ENCODE peak calls at places on chromosome 4, in seven cellular contexts. I, Y, D, X, V, S and N are unnamed samples.

GRCh38 chr4:161828061-161828460 is 335.7 kb downstream of the FSTL5 start:
- DNase-seq in I (no peak), Y (no peak), D (no peak), X (no peak), V (no peak), S (no peak), N (peak; percentile 14)

GRCh38 chr4:127747883-127748282 is 17.7 kb downstream of the SLC25A31 start:
- DNase-seq in I (no peak), Y (no peak), D (no peak), X (no peak), V (no peak), S (no peak), N (no peak)

GRCh38 chr4:62093735-62094134 is 893.6 kb downstream of the ADGRL3 start:
- DNase-seq in I (no peak), Y (no peak), D (no peak), X (no peak), V (no peak), S (no peak), N (no peak)

GRCh38 chr4:152991361-152991760 is 55.2 kb downstream of the FHDC1 start:
- DNase-seq in I (no peak), Y (no peak), D (no peak), X (no peak), V (no peak), S (no peak), N (no peak)

GRCh38 chr4:84179413-84179812 is 319.7 kb downstream of the NKX6-1 start:
- DNase-seq in I (no peak), Y (no peak), D (no peak), X (no peak), V (no peak), S (no peak), N (no peak)

GRCh38 chr4:79977131-79977840 is 95.7 kb downstream of the ANTXR2 start:
- DNase-seq in I (no peak), Y (no peak), D (no peak), X (no peak), V (no peak), S (no peak), N (peak; percentile 62)

GRCh38 chr4:128255906-128256305 is 31.7 kb downstream of the PGRMC2 start:
- DNase-seq in I (no peak), Y (no peak), D (no peak), X (no peak), V (no peak), S (no peak), N (no peak)

GRCh38 chr4:147981305-147981704 is 249.4 kb downstream of the ARHGAP10 start:
- DNase-seq in I (no peak), Y (no peak), D (no peak), X (no peak), V (no peak), S (no peak), N (peak; percentile 29)

GRCh38 chr4:173505924-173506779 is 23.9 kb downstream of the HAND2 start:
- DNase-seq in I (peak; percentile 81), Y (peak; percentile 54), D (no peak), X (peak; percentile 63), V (peak; percentile 82), S (no peak), N (peak; percentile 77)

GRCh38 chr4:124745988-124746801 is 33.7 kb upstream of the ANKRD50 start:
- DNase-seq in I (no peak), Y (peak; percentile 23), D (no peak), X (no peak), V (no peak), S (no peak), N (peak; percentile 35)

GRCh38 chr4:113452868-113453620 is 308.5 kb downstream of the CAMK2D start:
- DNase-seq in I (no peak), Y (no peak), D (no peak), X (no peak), V (no peak), S (no peak), N (peak; percentile 48)

GRCh38 chr4:175125410-175126068 is 207.4 kb downstream of the ADAM29 start:
- DNase-seq in I (no peak), Y (no peak), D (no peak), X (no peak), V (no peak), S (no peak), N (no peak)
- H3K9me3 ChIP-seq in I (peaks cover 26% of the 10 kb centered on the region), Y (no peaks in the 10 kb centered on the region), D (peaks cover 23% of the 10 kb centered on the region), X (peaks cover 28% of the 10 kb centered on the region), V (no peaks in the 10 kb centered on the region), S (no peaks in the 10 kb centered on the region), N (peaks cover 22% of the 10 kb centered on the region)

GRCh38 chr4:160296476-160296875 is 1193.6 kb downstream of the RAPGEF2 start:
- DNase-seq in I (no peak), Y (no peak), D (no peak), X (no peak), V (no peak), S (no peak), N (no peak)
- H3K9me3 ChIP-seq in I (no peaks in the 10 kb centered on the region), Y (no peaks in the 10 kb centered on the region), D (no peaks in the 10 kb centered on the region), X (no peaks in the 10 kb centered on the region), V (no peaks in the 10 kb centered on the region), S (no peaks in the 10 kb centered on the region), N (peaks cover 5% of the 10 kb centered on the region)

GRCh38 chr4:6180841-6181631 is 19.3 kb downstream of the JAKMIP1 start:
- DNase-seq in I (no peak), Y (no peak), D (no peak), X (no peak), V (no peak), S (no peak), N (no peak)

GRCh38 chr4:6184169-6184568 is 16.2 kb downstream of the JAKMIP1 start:
- DNase-seq in I (no peak), Y (no peak), D (no peak), X (no peak), V (no peak), S (no peak), N (no peak)

GRCh38 chr4:6179362-6179761 is 21.0 kb downstream of the JAKMIP1 start:
- DNase-seq in I (no peak), Y (no peak), D (no peak), X (peak; percentile 13), V (no peak), S (no peak), N (no peak)

GRCh38 chr4:6182390-6183280 is 17.7 kb downstream of the JAKMIP1 start:
- DNase-seq in I (no peak), Y (no peak), D (no peak), X (no peak), V (no peak), S (no peak), N (no peak)

GRCh38 chr4:6183740-6184139 is 16.6 kb downstream of the JAKMIP1 start:
- DNase-seq in I (no peak), Y (no peak), D (no peak), X (no peak), V (no peak), S (no peak), N (no peak)
- H3K9me3 ChIP-seq in I (peaks cover 9% of the 10 kb centered on the region), Y (no peaks in the 10 kb centered on the region), D (peaks cover 23% of the 10 kb centered on the region), X (no peaks in the 10 kb centered on the region), V (peaks cover 6% of the 10 kb centered on the region), S (no peaks in the 10 kb centered on the region), N (peaks cover 24% of the 10 kb centered on the region)

GRCh38 chr4:71830-72229 is 18.7 kb downstream of the ZNF595 start:
- DNase-seq in I (no peak), Y (no peak), D (no peak), X (no peak), V (no peak), S (no peak), N (no peak)
- H3K9me3 ChIP-seq in I (peaks cover 62% of the 10 kb centered on the region), Y (no peaks in the 10 kb centered on the region), D (peaks cover 80% of the 10 kb centered on the region), X (peaks cover 83% of the 10 kb centered on the region), V (peaks cover 56% of the 10 kb centered on the region), S (peaks cover 58% of the 10 kb centered on the region), N (peaks cover 84% of the 10 kb centered on the region)

GRCh38 chr4:168199262-168199957 is 107.1 kb downstream of the ANXA10 start:
- DNase-seq in I (no peak), Y (no peak), D (no peak), X (no peak), V (no peak), S (no peak), N (no peak)

GRCh38 chr4:168203233-168203911 is 111.0 kb downstream of the ANXA10 start:
- DNase-seq in I (no peak), Y (no peak), D (no peak), X (no peak), V (no peak), S (no peak), N (no peak)

GRCh38 chr4:168197926-168198325 is 105.6 kb downstream of the ANXA10 start:
- DNase-seq in I (no peak), Y (no peak), D (no peak), X (no peak), V (no peak), S (no peak), N (no peak)

GRCh38 chr4:168200685-168201084 is 108.3 kb downstream of the ANXA10 start:
- DNase-seq in I (no peak), Y (no peak), D (no peak), X (no peak), V (no peak), S (no peak), N (no peak)
- H3K9me3 ChIP-seq in I (peaks cover 17% of the 10 kb centered on the region), Y (no peaks in the 10 kb centered on the region), D (peaks cover 10% of the 10 kb centered on the region), X (peaks cover 11% of the 10 kb centered on the region), V (peaks cover 17% of the 10 kb centered on the region), S (peaks cover 19% of the 10 kb centered on the region), N (peaks cover 21% of the 10 kb centered on the region)

DNA sequence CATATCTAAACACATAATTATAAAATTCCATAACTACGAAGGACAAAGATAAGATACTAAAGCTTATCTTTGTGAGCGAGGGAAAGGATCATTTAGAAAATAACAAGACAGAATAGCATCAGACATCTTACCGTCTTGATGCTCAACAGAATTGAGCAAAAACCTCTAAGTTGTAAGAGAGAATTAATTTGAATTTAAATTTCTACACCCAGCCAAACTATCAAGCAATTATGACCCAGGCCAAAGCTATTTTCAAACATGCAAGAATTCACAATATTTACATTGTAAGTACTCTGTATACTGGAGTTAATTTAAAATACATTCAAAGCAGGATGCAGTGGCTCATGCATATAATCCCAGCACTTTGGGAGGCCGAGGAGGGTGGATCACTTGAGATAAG is 16.5 kb downstream of the CLOCK start:
- DNase-seq in I (no peak), Y (no peak), D (no peak), X (no peak), V (no peak), S (no peak), N (no peak)
- H3K9me3 ChIP-seq in I (peaks cover 10% of the 10 kb centered on the region), Y (no peaks in the 10 kb centered on the region), D (peaks cover 8% of the 10 kb centered on the region), X (no peaks in the 10 kb centered on the region), V (no peaks in the 10 kb centered on the region), S (no peaks in the 10 kb centered on the region), N (peaks cover 5% of the 10 kb centered on the region)

DNA sequence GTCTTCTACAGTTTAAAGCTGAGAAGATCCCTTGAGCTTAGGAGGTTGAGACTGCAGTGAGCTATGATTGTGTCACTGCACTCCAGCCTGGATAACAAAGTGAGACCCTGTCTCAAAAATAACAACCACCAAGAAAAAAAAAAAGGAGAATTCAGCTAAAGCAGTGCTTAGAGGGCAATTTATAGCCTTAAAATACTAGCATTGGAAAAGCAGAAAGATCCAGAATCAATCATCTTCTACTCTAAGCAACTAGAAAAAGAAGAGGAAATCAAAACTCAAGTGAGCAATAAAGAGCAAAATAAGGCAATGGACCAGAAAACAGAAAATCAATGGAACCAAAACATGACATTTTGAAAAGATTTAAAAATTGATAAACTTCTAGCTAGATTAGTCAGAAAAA is 639 bp upstream of the PI4K2B start:
- DNase-seq in I (no peak), Y (no peak), D (no peak), X (no peak), V (no peak), S (no peak), N (no peak)
- H3K9me3 ChIP-seq in I (no peaks in the 10 kb centered on the region), Y (no peaks in the 10 kb centered on the region), D (peaks cover 23% of the 10 kb centered on the region), X (no peaks in the 10 kb centered on the region), V (no peaks in the 10 kb centered on the region), S (peaks cover 12% of the 10 kb centered on the region), N (peaks cover 14% of the 10 kb centered on the region)

GRCh38 chr4:373062-373839 is 35.6 kb downstream of the ZNF141 start:
- DNase-seq in I (no peak), Y (no peak), D (no peak), X (no peak), V (no peak), S (no peak), N (no peak)
- H3K9me3 ChIP-seq in I (peaks cover 93% of the 10 kb centered on the region), Y (peaks cover 22% of the 10 kb centered on the region), D (peaks cover 97% of the 10 kb centered on the region), X (peaks cover 100% of the 10 kb centered on the region), V (peaks cover 90% of the 10 kb centered on the region), S (peaks cover 94% of the 10 kb centered on the region), N (peaks cover 98% of the 10 kb centered on the region)

GRCh38 chr4:85951-86350 is 32.8 kb downstream of the ZNF595 start:
- DNase-seq in I (no peak), Y (no peak), D (no peak), X (no peak), V (no peak), S (no peak), N (no peak)
- H3K9me3 ChIP-seq in I (peaks cover 80% of the 10 kb centered on the region), Y (peaks cover 10% of the 10 kb centered on the region), D (peaks cover 100% of the 10 kb centered on the region), X (peaks cover 99% of the 10 kb centered on the region), V (peaks cover 84% of the 10 kb centered on the region), S (peaks cover 96% of the 10 kb centered on the region), N (peaks cover 100% of the 10 kb centered on the region)